ENCODE peak calls at places on chromosomes 5 and 9, in ten cellular contexts. X is stimulated activated CD8-positive, alpha-beta memory T cell treated with anti-CD3 and anti-CD28 coated beads, Interleukin-2, amount 100 ng/mL, for 48 hours; B is psoas muscle; M is germinal center; K is sciatic nerve; D is stimulated activated naive CD4-positive, alpha-beta T cell; P is CD8-positive, alpha-beta memory T cell; T is HEK293T; Q is uterus; I is T-helper 1 cell. O is an unnamed sample.

GRCh38 chr9:37104183-37104889 is 16.0 kb upstream of the ZCCHC7 start:
- DNase-seq in X (no peak), P (no peak), Q (no peak), B (no peak), I (peak; percentile 22), D (no peak), T (no peak), M (no peak), K (no peak), O (peak; percentile 74)

GRCh38 chr9:69719368-69719767 is 40.4 kb downstream of the PTAR1 start:
- DNase-seq in X (no peak), B (no peak), I (no peak), D (no peak), M (no peak), K (no peak), Q (no peak), P (no peak), T (no peak), O (peak; percentile 13)

GRCh38 chr5:17216974-17217325 is 481 bp upstream of the BASP1 start:
- DNase-seq in I (no peak), X (no peak), B (peak; percentile 53), Q (peak; percentile 33), T (peak; percentile 11), K (peak; percentile 76), P (no peak), M (no peak), D (no peak), O (peak; percentile 48)

GRCh38 chr9:95157491-95158151 is 159.9 kb downstream of the FANCC start:
- DNase-seq in B (no peak), X (no peak), K (no peak), D (no peak), P (no peak), M (no peak), Q (peak; percentile 56), T (no peak), I (no peak), O (peak; percentile 85)

GRCh38 chr5:139975942-139976341 is 67.2 kb downstream of the NRG2 start:
- DNase-seq in M (no peak), D (no peak), X (no peak), T (no peak), P (no peak), B (no peak), K (no peak), Q (no peak), I (no peak), O (no peak)

GRCh38 chr5:143128412-143129071 is 274.9 kb downstream of the NR3C1 start:
- DNase-seq in I (no peak), X (no peak), B (no peak), K (no peak), M (no peak), T (peak; percentile 46), Q (no peak), P (no peak), D (no peak), O (no peak)

GRCh38 chr5:87164409-87164808 is 103.3 kb upstream of the RASA1 start:
- DNase-seq in I (no peak), P (no peak), D (no peak), T (no peak), K (no peak), B (no peak), Q (no peak), M (no peak), X (no peak), O (no peak)

GRCh38 chr5:119275873-119276214 is 80.0 kb upstream of the TNFAIP8 start:
- DNase-seq in I (peak; percentile 39), B (no peak), D (no peak), T (no peak), K (no peak), P (no peak), X (no peak), Q (no peak), M (peak; percentile 74), O (no peak)

GRCh38 chr5:149639718-149640117 is 58.4 kb downstream of the ARHGEF37 start:
- DNase-seq in B (no peak), I (no peak), T (no peak), P (no peak), K (no peak), M (no peak), D (no peak), Q (no peak), X (no peak), O (no peak)

O was measured in brain microvascular endothelial cell.